ENCODE peak calls at places on chromosomes 12 and 14, in five cellular contexts. One of them, this sample, is unnamed.

GRCh38 chr12:57234571-57235011 is 5.1 kb downstream of the SHMT2 start:
- DNase-seq in CD8-positive, alpha-beta T cell: no peak
- DNase-seq in fibroblast of mammary gland: no peak
- DNase-seq in amniotic stem cell: no peak
- DNase-seq in NCI-H1417: no peak
- DNase-seq in this sample: no peak

GRCh38 chr14:101223561-101224162 is 320.1 kb upstream of the RTL1 start:
- DNase-seq in CD8-positive, alpha-beta T cell: no peak
- DNase-seq in fibroblast of mammary gland: no peak
- DNase-seq in amniotic stem cell: no peak
- DNase-seq in NCI-H1417: no peak
- DNase-seq in this sample: no peak

GRCh38 chr14:78763746-78764145 is 593.6 kb downstream of the NRXN3 start:
- DNase-seq in CD8-positive, alpha-beta T cell: no peak
- DNase-seq in fibroblast of mammary gland: no peak
- DNase-seq in amniotic stem cell: no peak
- DNase-seq in NCI-H1417: no peak
- DNase-seq in this sample: no peak

GRCh38 chr14:103915616-103916015 is 12.6 kb upstream of the TDRD9 start:
- DNase-seq in CD8-positive, alpha-beta T cell: no peak
- DNase-seq in fibroblast of mammary gland: no peak
- DNase-seq in amniotic stem cell: no peak
- DNase-seq in NCI-H1417: no peak
- DNase-seq in this sample: no peak

GRCh38 chr12:11684811-11685210 is 35.3 kb downstream of the ETV6 start:
- DNase-seq in CD8-positive, alpha-beta T cell: no peak
- DNase-seq in fibroblast of mammary gland: no peak
- DNase-seq in amniotic stem cell: no peak
- DNase-seq in NCI-H1417: no peak
- DNase-seq in this sample: no peak

GRCh38 chr12:13913371-13913770 is 68.0 kb downstream of the GRIN2B start:
- DNase-seq in CD8-positive, alpha-beta T cell: no peak
- DNase-seq in fibroblast of mammary gland: no peak
- DNase-seq in amniotic stem cell: no peak
- DNase-seq in NCI-H1417: no peak
- DNase-seq in this sample: no peak

GRCh38 chr14:73426877-73427276 is 31.5 kb downstream of the NUMB start:
- DNase-seq in CD8-positive, alpha-beta T cell: no peak
- DNase-seq in fibroblast of mammary gland: peak
- DNase-seq in amniotic stem cell: no peak
- DNase-seq in NCI-H1417: no peak
- DNase-seq in this sample: no peak

GRCh38 chr12:109459247-109459646 is 17.9 kb downstream of the KCTD10 start:
- DNase-seq in CD8-positive, alpha-beta T cell: no peak
- DNase-seq in fibroblast of mammary gland: peak
- DNase-seq in amniotic stem cell: no peak
- DNase-seq in NCI-H1417: no peak
- DNase-seq in this sample: no peak

GRCh38 chr12:132834181-132834711 is 5.6 kb upstream of the GOLGA3 start:
- DNase-seq in CD8-positive, alpha-beta T cell: no peak
- DNase-seq in fibroblast of mammary gland: no peak
- DNase-seq in amniotic stem cell: no peak
- DNase-seq in NCI-H1417: no peak
- DNase-seq in this sample: no peak

GRCh38 chr14:52277552-52277951 is 10.1 kb downstream of the PTGDR start:
- DNase-seq in CD8-positive, alpha-beta T cell: no peak
- DNase-seq in fibroblast of mammary gland: no peak
- DNase-seq in amniotic stem cell: no peak
- DNase-seq in NCI-H1417: no peak
- DNase-seq in this sample: no peak

GRCh38 chr12:32603858-32604257 is 75.2 kb upstream of the DNM1L start:
- DNase-seq in CD8-positive, alpha-beta T cell: no peak
- DNase-seq in fibroblast of mammary gland: peak
- DNase-seq in amniotic stem cell: no peak
- DNase-seq in NCI-H1417: no peak
- DNase-seq in this sample: no peak

GRCh38 chr12:127550271-127550670 is 716.7 kb upstream of the TMEM132C start:
- DNase-seq in CD8-positive, alpha-beta T cell: no peak
- DNase-seq in fibroblast of mammary gland: peak
- DNase-seq in amniotic stem cell: no peak
- DNase-seq in NCI-H1417: no peak
- DNase-seq in this sample: no peak

GRCh38 chr12:69570545-69571399 is 14.5 kb upstream of the CCT2 start:
- DNase-seq in CD8-positive, alpha-beta T cell: peak
- DNase-seq in fibroblast of mammary gland: peak
- DNase-seq in amniotic stem cell: peak
- DNase-seq in NCI-H1417: peak
- DNase-seq in this sample: peak

GRCh38 chr12:62700091-62700490 is 233.5 kb downstream of the MON2 start:
- DNase-seq in CD8-positive, alpha-beta T cell: no peak
- DNase-seq in fibroblast of mammary gland: peak
- DNase-seq in amniotic stem cell: no peak
- DNase-seq in NCI-H1417: no peak
- DNase-seq in this sample: peak

GRCh38 chr12:108649126-108649525 is 15.4 kb upstream of the SELPLG start:
- DNase-seq in CD8-positive, alpha-beta T cell: no peak
- DNase-seq in fibroblast of mammary gland: peak
- DNase-seq in amniotic stem cell: peak
- DNase-seq in NCI-H1417: no peak
- DNase-seq in this sample: peak

GRCh38 chr12:44053550-44054243 is 217.8 kb downstream of the TMEM117 start:
- DNase-seq in CD8-positive, alpha-beta T cell: no peak
- DNase-seq in fibroblast of mammary gland: peak
- DNase-seq in amniotic stem cell: peak
- DNase-seq in NCI-H1417: no peak
- DNase-seq in this sample: no peak

GRCh38 chr12:105240233-105240632 is 4.3 kb upstream of the APPL2 start:
- DNase-seq in CD8-positive, alpha-beta T cell: no peak
- DNase-seq in fibroblast of mammary gland: no peak
- DNase-seq in amniotic stem cell: no peak
- DNase-seq in NCI-H1417: no peak
- DNase-seq in this sample: no peak

GRCh38 chr14:31510222-31510621 is 22.4 kb upstream of the GPR33 start:
- DNase-seq in CD8-positive, alpha-beta T cell: no peak
- DNase-seq in fibroblast of mammary gland: peak
- DNase-seq in amniotic stem cell: no peak
- DNase-seq in NCI-H1417: peak
- DNase-seq in this sample: peak

GRCh38 chr14:74262076-74262475 is 22.8 kb downstream of the VSX2 start:
- DNase-seq in CD8-positive, alpha-beta T cell: no peak
- DNase-seq in fibroblast of mammary gland: no peak
- DNase-seq in amniotic stem cell: no peak
- DNase-seq in NCI-H1417: no peak
- DNase-seq in this sample: no peak

GRCh38 chr12:18752280-18752920 is 14.5 kb downstream of the CAPZA3 start:
- DNase-seq in CD8-positive, alpha-beta T cell: no peak
- DNase-seq in fibroblast of mammary gland: peak
- DNase-seq in amniotic stem cell: peak
- DNase-seq in NCI-H1417: no peak
- DNase-seq in this sample: peak

GRCh38 chr12:77115471-77115870 is 50.1 kb upstream of the E2F7 start:
- DNase-seq in CD8-positive, alpha-beta T cell: no peak
- DNase-seq in fibroblast of mammary gland: peak
- DNase-seq in amniotic stem cell: no peak
- DNase-seq in NCI-H1417: no peak
- DNase-seq in this sample: no peak

GRCh38 chr12:1102088-1102487 is 111.1 kb downstream of the ERC1 start:
- DNase-seq in CD8-positive, alpha-beta T cell: no peak
- DNase-seq in fibroblast of mammary gland: no peak
- DNase-seq in amniotic stem cell: no peak
- DNase-seq in NCI-H1417: no peak
- DNase-seq in this sample: no peak

GRCh38 chr12:51954465-51955361 is 3.2 kb downstream of the ACVR1B start:
- DNase-seq in CD8-positive, alpha-beta T cell: no peak
- DNase-seq in fibroblast of mammary gland: peak
- DNase-seq in amniotic stem cell: no peak
- DNase-seq in NCI-H1417: no peak
- DNase-seq in this sample: no peak

GRCh38 chr12:98803468-98804209 is 158.5 kb downstream of the APAF1 start:
- DNase-seq in CD8-positive, alpha-beta T cell: no peak
- DNase-seq in fibroblast of mammary gland: peak
- DNase-seq in amniotic stem cell: no peak
- DNase-seq in NCI-H1417: no peak
- DNase-seq in this sample: no peak

GRCh38 chr12:115640929-115641328 is 636.6 kb downstream of the MED13L start:
- DNase-seq in CD8-positive, alpha-beta T cell: no peak
- DNase-seq in fibroblast of mammary gland: peak
- DNase-seq in amniotic stem cell: no peak
- DNase-seq in NCI-H1417: no peak
- DNase-seq in this sample: no peak

GRCh38 chr12:2553388-2554126 is 241.2 kb upstream of the FKBP4 start:
- DNase-seq in CD8-positive, alpha-beta T cell: no peak
- DNase-seq in fibroblast of mammary gland: peak
- DNase-seq in amniotic stem cell: no peak
- DNase-seq in NCI-H1417: no peak
- DNase-seq in this sample: peak

GRCh38 chr12:92094751-92095161 is 50.9 kb downstream of the BTG1 start:
- DNase-seq in CD8-positive, alpha-beta T cell: no peak
- DNase-seq in fibroblast of mammary gland: peak
- DNase-seq in amniotic stem cell: no peak
- DNase-seq in NCI-H1417: no peak
- DNase-seq in this sample: peak

GRCh38 chr12:16603916-16604575 is 1.9 kb downstream of the LMO3 start:
- DNase-seq in CD8-positive, alpha-beta T cell: no peak
- DNase-seq in fibroblast of mammary gland: no peak
- DNase-seq in amniotic stem cell: no peak
- DNase-seq in NCI-H1417: peak
- DNase-seq in this sample: no peak

GRCh38 chr12:2311001-2311778 is 258.4 kb downstream of the CACNA1C start:
- DNase-seq in CD8-positive, alpha-beta T cell: no peak
- DNase-seq in fibroblast of mammary gland: peak
- DNase-seq in amniotic stem cell: peak
- DNase-seq in NCI-H1417: no peak
- DNase-seq in this sample: no peak

GRCh38 chr14:85528080-85528881 is 1.7 kb upstream of the FLRT2 start:
- DNase-seq in CD8-positive, alpha-beta T cell: no peak
- DNase-seq in fibroblast of mammary gland: peak
- DNase-seq in amniotic stem cell: peak
- DNase-seq in NCI-H1417: peak
- DNase-seq in this sample: peak

GRCh38 chr12:21416611-21417121 is 20.8 kb upstream of the PYROXD1 start:
- DNase-seq in CD8-positive, alpha-beta T cell: no peak
- DNase-seq in fibroblast of mammary gland: no peak
- DNase-seq in amniotic stem cell: no peak
- DNase-seq in NCI-H1417: no peak
- DNase-seq in this sample: peak